ENCODE peak calls at places on chromosomes 11 and 22, in seven cellular contexts. One of them, this sample, is unnamed.

GRCh38 chr11:107609384-107610218 is 18.7 kb downstream of the ELMOD1 start:
- DNase-seq in KG1: no peak
- DNase-seq in activated CD8-positive, alpha-beta memory T cell treated with anti-CD3 and anti-CD28 coated beads for 1 hour: no peak
- DNase-seq in right lobe of liver: no peak
- DNase-seq in left ventricle myocardium superior: no peak
- DNase-seq in stimulated activated CD4-positive, alpha-beta T cell treated with anti-CD3 and anti-CD28 coated beads, Interleukin-1b, Interleukin-23, amount 100 ng/mL, for 1 hour: no peak
- DNase-seq in GM19239: no peak
- DNase-seq in this sample: no peak

GRCh38 chr11:43573233-43573632 is 107.3 kb upstream of the HSD17B12 start:
- DNase-seq in KG1: no peak
- DNase-seq in activated CD8-positive, alpha-beta memory T cell treated with anti-CD3 and anti-CD28 coated beads for 1 hour: no peak
- DNase-seq in right lobe of liver: no peak
- DNase-seq in left ventricle myocardium superior: no peak
- DNase-seq in stimulated activated CD4-positive, alpha-beta T cell treated with anti-CD3 and anti-CD28 coated beads, Interleukin-1b, Interleukin-23, amount 100 ng/mL, for 1 hour: no peak
- DNase-seq in GM19239: no peak
- DNase-seq in this sample: peak; percentile 31

GRCh38 chr22:20424937-20425587 is 12.6 kb downstream of the SCARF2 start:
- DNase-seq in KG1: no peak
- DNase-seq in activated CD8-positive, alpha-beta memory T cell treated with anti-CD3 and anti-CD28 coated beads for 1 hour: no peak
- DNase-seq in right lobe of liver: no peak
- DNase-seq in left ventricle myocardium superior: peak; percentile 64
- DNase-seq in stimulated activated CD4-positive, alpha-beta T cell treated with anti-CD3 and anti-CD28 coated beads, Interleukin-1b, Interleukin-23, amount 100 ng/mL, for 1 hour: no peak
- DNase-seq in GM19239: no peak
- DNase-seq in this sample: no peak

GRCh38 chr11:73317373-73317772 is 9.3 kb downstream of the ARHGEF17 start:
- DNase-seq in KG1: no peak
- DNase-seq in activated CD8-positive, alpha-beta memory T cell treated with anti-CD3 and anti-CD28 coated beads for 1 hour: no peak
- DNase-seq in right lobe of liver: no peak
- DNase-seq in left ventricle myocardium superior: peak; percentile 88
- DNase-seq in stimulated activated CD4-positive, alpha-beta T cell treated with anti-CD3 and anti-CD28 coated beads, Interleukin-1b, Interleukin-23, amount 100 ng/mL, for 1 hour: no peak
- DNase-seq in GM19239: no peak
- DNase-seq in this sample: no peak

GRCh38 chr11:75462117-75462653 is 29.2 kb upstream of the KLHL35 start:
- DNase-seq in KG1: no peak
- DNase-seq in activated CD8-positive, alpha-beta memory T cell treated with anti-CD3 and anti-CD28 coated beads for 1 hour: no peak
- DNase-seq in right lobe of liver: no peak
- DNase-seq in left ventricle myocardium superior: no peak
- DNase-seq in stimulated activated CD4-positive, alpha-beta T cell treated with anti-CD3 and anti-CD28 coated beads, Interleukin-1b, Interleukin-23, amount 100 ng/mL, for 1 hour: no peak
- DNase-seq in GM19239: no peak
- DNase-seq in this sample: no peak

GRCh38 chr11:20668844-20669832 is at the start of gene NELL1:
- DNase-seq in KG1: no peak
- DNase-seq in activated CD8-positive, alpha-beta memory T cell treated with anti-CD3 and anti-CD28 coated beads for 1 hour: no peak
- DNase-seq in right lobe of liver: no peak
- DNase-seq in left ventricle myocardium superior: no peak
- DNase-seq in stimulated activated CD4-positive, alpha-beta T cell treated with anti-CD3 and anti-CD28 coated beads, Interleukin-1b, Interleukin-23, amount 100 ng/mL, for 1 hour: no peak
- DNase-seq in GM19239: no peak
- DNase-seq in this sample: no peak

GRCh38 chr22:50548046-50548912 is 2.6 kb downstream of the KLHDC7B start:
- DNase-seq in KG1: no peak
- DNase-seq in activated CD8-positive, alpha-beta memory T cell treated with anti-CD3 and anti-CD28 coated beads for 1 hour: peak; percentile 45
- DNase-seq in right lobe of liver: peak; percentile 67
- DNase-seq in left ventricle myocardium superior: peak; percentile 50
- DNase-seq in stimulated activated CD4-positive, alpha-beta T cell treated with anti-CD3 and anti-CD28 coated beads, Interleukin-1b, Interleukin-23, amount 100 ng/mL, for 1 hour: no peak
- DNase-seq in GM19239: no peak
- DNase-seq in this sample: no peak

GRCh38 chr11:113160652-113161051 is 153.7 kb upstream of the TTC12 start:
- DNase-seq in KG1: no peak
- DNase-seq in activated CD8-positive, alpha-beta memory T cell treated with anti-CD3 and anti-CD28 coated beads for 1 hour: no peak
- DNase-seq in right lobe of liver: no peak
- DNase-seq in left ventricle myocardium superior: no peak
- DNase-seq in stimulated activated CD4-positive, alpha-beta T cell treated with anti-CD3 and anti-CD28 coated beads, Interleukin-1b, Interleukin-23, amount 100 ng/mL, for 1 hour: no peak
- DNase-seq in GM19239: no peak
- DNase-seq in this sample: no peak

GRCh38 chr11:8671651-8672062 is 10.8 kb downstream of the TRIM66 start:
- DNase-seq in KG1: no peak
- DNase-seq in activated CD8-positive, alpha-beta memory T cell treated with anti-CD3 and anti-CD28 coated beads for 1 hour: no peak
- DNase-seq in right lobe of liver: no peak
- DNase-seq in left ventricle myocardium superior: no peak
- DNase-seq in stimulated activated CD4-positive, alpha-beta T cell treated with anti-CD3 and anti-CD28 coated beads, Interleukin-1b, Interleukin-23, amount 100 ng/mL, for 1 hour: no peak
- DNase-seq in GM19239: no peak
- DNase-seq in this sample: peak; percentile 55

GRCh38 chr11:76790251-76790650 is 7.1 kb downstream of the TSKU start:
- DNase-seq in KG1: no peak
- DNase-seq in activated CD8-positive, alpha-beta memory T cell treated with anti-CD3 and anti-CD28 coated beads for 1 hour: no peak
- DNase-seq in right lobe of liver: peak; percentile 3
- DNase-seq in left ventricle myocardium superior: no peak
- DNase-seq in stimulated activated CD4-positive, alpha-beta T cell treated with anti-CD3 and anti-CD28 coated beads, Interleukin-1b, Interleukin-23, amount 100 ng/mL, for 1 hour: no peak
- DNase-seq in GM19239: no peak
- DNase-seq in this sample: no peak

This sample was measured in adrenal gland.